ENCODE peak calls at places on chromosome 15, in five cellular contexts. V is T-cell, M is M059J, I is type B pancreatic cell, A is GM13977. T is an unnamed sample.

GRCh38 chr15:91203619-91204018 is 103.6 kb downstream of the SV2B start:
- DNase-seq in V (no peak), M (no peak), A (no peak), I (no peak), T (no peak)

GRCh38 chr15:83105450-83105849 is 2.0 kb upstream of the TM6SF1 start:
- DNase-seq in V (no peak), A (no peak), M (no peak), I (no peak), T (no peak)

GRCh38 chr15:56293495-56294292 is 50.0 kb upstream of the RFX7 start:
- DNase-seq in I (no peak), M (no peak), V (no peak), A (no peak), T (no peak)

GRCh38 chr15:94107652-94108051 is 123.7 kb upstream of the MCTP2 start:
- DNase-seq in V (no peak), A (no peak), M (no peak), I (no peak), T (no peak)

GRCh38 chr15:45162771-45163507 is 24.8 kb downstream of the SHF start:
- DNase-seq in A (peak), M (peak), I (no peak), V (no peak), T (peak)

GRCh38 chr15:71434774-71435173 is 319.5 kb downstream of the THSD4 start:
- DNase-seq in M (peak), I (no peak), A (no peak), V (no peak), T (no peak)

GRCh38 chr15:41104234-41104633 is 11.8 kb downstream of the INO80 start:
- DNase-seq in M (no peak), I (no peak), A (no peak), V (no peak), T (no peak)

GRCh38 chr15:40930430-40931299 is 1.5 kb downstream of the DLL4 start:
- DNase-seq in M (no peak), V (no peak), I (peak), A (peak), T (no peak)

GRCh38 chr15:33089878-33090757 is 104.4 kb downstream of the FMN1 start:
- DNase-seq in A (no peak), I (no peak), V (no peak), M (peak), T (no peak)

GRCh38 chr15:25733036-25733855 is 129.9 kb downstream of the ATP10A start:
- DNase-seq in I (peak), M (no peak), V (no peak), A (no peak), T (no peak)

GRCh38 chr15:60795889-60796288 is 316.9 kb upstream of the ICE2 start:
- DNase-seq in V (no peak), M (no peak), A (peak), I (no peak), T (no peak)

GRCh38 chr15:48451736-48452135 is 120.5 kb downstream of the DUT start:
- DNase-seq in I (no peak), M (no peak), A (no peak), V (no peak), T (no peak)

GRCh38 chr15:87089551-87089950 is 1009.9 kb downstream of the AGBL1 start:
- DNase-seq in V (no peak), I (no peak), A (no peak), M (no peak), T (no peak)